ENCODE peak calls at places on chromosomes 2 and 18, in six cellular contexts. A is right lobe of liver; G is fibroblast of lung; E is stomach; N is effector memory CD4-positive, alpha-beta T cell; Q is astrocyte of the spinal cord. M is an unnamed sample.

GRCh38 chr2:223760838-223761502 is 76.4 kb downstream of the AP1S3 start:
- DNase-seq in A (peak), G (peak), E (peak), N (peak), Q (peak), M (peak)

GRCh38 chr18:10169064-10169562 is 255.3 kb downstream of the VAPA start:
- DNase-seq in A (no peak), G (peak), E (peak), N (no peak), Q (peak), M (no peak)

GRCh38 chr2:240960309-240960962 is 38.0 kb upstream of the SNED1 start:
- DNase-seq in A (peak), G (peak), E (peak), N (no peak), Q (peak), M (no peak)

GRCh38 chr18:37261246-37261927 is 304.2 kb downstream of the CELF4 start:
- DNase-seq in A (no peak), G (no peak), E (no peak), N (no peak), Q (no peak), M (no peak)

GRCh38 chr18:26545737-26546136 is 2.6 kb downstream of the KCTD1 start:
- DNase-seq in A (no peak), G (no peak), E (no peak), N (no peak), Q (no peak), M (no peak)

GRCh38 chr2:72979896-72980295 is 62.6 kb downstream of the EMX1 start:
- DNase-seq in A (no peak), G (no peak), E (no peak), N (no peak), Q (no peak), M (no peak)

GRCh38 chr2:203892207-203892606 is 24.6 kb downstream of the CTLA4 start:
- DNase-seq in A (no peak), G (no peak), E (no peak), N (no peak), Q (no peak), M (no peak)

GRCh38 chr2:142750858-142751257 is 126.6 kb upstream of the KYNU start:
- DNase-seq in A (no peak), G (no peak), E (no peak), N (no peak), Q (no peak), M (no peak)

GRCh38 chr2:140286377-140286776 is 1506.2 kb upstream of the NXPH2 start:
- DNase-seq in A (no peak), G (no peak), E (no peak), N (no peak), Q (no peak), M (no peak)

GRCh38 chr2:222915092-222915957 is 54.5 kb downstream of the ACSL3 start:
- DNase-seq in A (no peak), G (peak), E (no peak), N (no peak), Q (peak), M (no peak)

GRCh38 chr18:68104036-68104435 is 587.5 kb upstream of the DSEL start:
- DNase-seq in A (no peak), G (no peak), E (no peak), N (no peak), Q (peak), M (no peak)

GRCh38 chr2:8620611-8621382 is 61.1 kb upstream of the ID2 start:
- DNase-seq in A (no peak), G (peak), E (no peak), N (no peak), Q (no peak), M (no peak)

GRCh38 chr2:110866036-110866435 is 133.7 kb downstream of the ACOXL start:
- DNase-seq in A (no peak), G (no peak), E (no peak), N (no peak), Q (no peak), M (no peak)
- H3K4me3 ChIP-seq in A (no peak), G (no peak), E (no peak), N (no peak), Q (no peak), M (no peak)

GRCh38 chr2:62293490-62294212 is 97.7 kb downstream of the B3GNT2 start:
- DNase-seq in A (peak), G (peak), E (peak), N (no peak), Q (peak), M (no peak)
- H3K4me3 ChIP-seq in A (no peak), G (no peak), E (no peak), N (no peak), Q (no peak), M (no peak)

GRCh38 chr18:13605901-13606300 is 120.5 kb downstream of the FAM210A start:
- DNase-seq in A (no peak), G (no peak), E (no peak), N (no peak), Q (no peak), M (no peak)
- H3K4me3 ChIP-seq in A (no peak), G (no peak), E (no peak), N (no peak), Q (no peak), M (no peak)

GRCh38 chr2:151357359-151357758 is at the start of gene TNFAIP6:
- DNase-seq in A (no peak), G (peak), E (no peak), N (no peak), Q (peak), M (no peak)
- H3K4me3 ChIP-seq in A (no peak), G (peak), E (no peak), N (no peak), Q (no peak), M (no peak)

DNA sequence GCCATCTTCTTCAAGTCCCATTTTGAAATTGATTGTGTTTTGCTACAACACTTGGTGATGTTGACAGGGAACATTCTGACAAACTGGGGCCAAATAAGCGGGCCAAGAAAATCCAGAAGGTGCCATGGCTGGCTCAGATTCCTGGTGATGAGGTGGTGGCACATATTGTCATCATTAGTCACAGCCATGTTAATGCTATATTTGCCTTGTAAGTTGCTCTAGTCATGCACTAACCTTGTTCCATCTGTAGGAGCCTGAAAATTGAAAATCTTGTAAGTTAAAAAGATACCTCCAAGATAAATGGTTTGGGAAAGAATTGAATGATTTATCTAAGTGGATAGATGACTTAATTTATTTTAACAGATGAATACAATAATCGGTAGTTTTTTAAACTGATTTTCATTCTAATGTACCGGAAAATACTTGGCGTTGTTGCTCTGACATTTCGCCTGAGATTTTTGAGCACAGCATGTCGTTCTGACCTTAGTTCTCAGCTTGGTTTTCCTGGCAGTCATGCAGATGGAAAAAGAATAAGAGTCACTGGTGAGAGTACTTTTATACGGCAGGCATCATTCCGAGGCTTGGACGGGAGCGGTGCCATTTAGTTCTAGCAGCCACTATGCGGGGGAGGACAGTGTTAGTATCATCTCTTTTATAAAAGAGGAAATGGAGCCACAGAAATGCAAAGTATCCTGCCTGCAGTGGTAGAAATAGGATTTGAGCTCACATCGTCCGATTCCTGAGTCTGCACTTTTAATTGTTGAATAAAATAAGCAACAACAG is 133.9 kb downstream of the ZNF532 start:
- DNase-seq in A (no peak), G (peak), E (no peak), N (no peak), Q (peak), M (no peak)
- H3K4me3 ChIP-seq in A (no peak), G (peak), E (no peak), N (no peak), Q (no peak), M (no peak)

DNA sequence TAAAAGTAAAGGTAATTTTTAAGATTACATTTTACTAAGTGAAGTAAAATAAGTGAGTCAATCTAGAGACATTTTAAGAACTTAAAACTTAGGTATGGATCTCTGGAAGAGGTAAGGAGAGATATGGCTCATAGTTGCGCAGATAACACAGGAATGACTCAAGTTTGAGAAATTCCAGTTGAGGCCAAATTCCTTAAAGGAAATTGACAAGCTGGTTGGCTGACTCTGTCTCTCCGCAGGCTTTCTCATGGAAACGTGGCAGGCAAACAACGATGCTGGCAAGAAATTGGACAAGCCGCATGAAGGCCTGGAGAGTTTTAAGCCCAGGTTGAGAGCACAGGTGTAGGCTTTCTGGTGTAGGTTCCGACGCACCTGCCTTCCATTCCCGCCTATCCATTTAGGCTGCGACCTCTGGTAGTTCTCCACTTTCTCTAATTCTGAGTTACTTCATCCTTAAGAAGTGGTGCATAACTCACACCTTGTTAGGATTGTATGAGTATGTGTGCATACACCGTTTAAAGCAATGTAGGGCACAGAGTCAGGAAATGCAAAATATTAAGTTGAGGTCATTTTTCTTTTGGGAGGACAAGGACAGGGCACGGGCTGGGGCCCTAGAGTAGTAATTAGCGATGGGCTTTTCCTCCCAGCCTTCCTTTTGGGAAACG is 589 bp upstream of the DAW1 start:
- DNase-seq in A (no peak), G (peak), E (no peak), N (no peak), Q (peak), M (no peak)
- H3K4me3 ChIP-seq in A (no peak), G (peak), E (peak), N (peak), Q (peak), M (no peak)

GRCh38 chr2:217101972-217102371 is 242.1 kb upstream of the TNP1 start:
- DNase-seq in A (no peak), G (no peak), E (no peak), N (no peak), Q (no peak), M (peak)
- H3K4me3 ChIP-seq in A (no peak), G (no peak), E (no peak), N (no peak), Q (no peak), M (no peak)

GRCh38 chr2:17813015-17813741 is 3.1 kb upstream of the MSGN1 start:
- DNase-seq in A (no peak), G (no peak), E (no peak), N (no peak), Q (peak), M (no peak)
- H3K4me3 ChIP-seq in A (no peak), G (no peak), E (no peak), N (no peak), Q (no peak), M (no peak)

DNA sequence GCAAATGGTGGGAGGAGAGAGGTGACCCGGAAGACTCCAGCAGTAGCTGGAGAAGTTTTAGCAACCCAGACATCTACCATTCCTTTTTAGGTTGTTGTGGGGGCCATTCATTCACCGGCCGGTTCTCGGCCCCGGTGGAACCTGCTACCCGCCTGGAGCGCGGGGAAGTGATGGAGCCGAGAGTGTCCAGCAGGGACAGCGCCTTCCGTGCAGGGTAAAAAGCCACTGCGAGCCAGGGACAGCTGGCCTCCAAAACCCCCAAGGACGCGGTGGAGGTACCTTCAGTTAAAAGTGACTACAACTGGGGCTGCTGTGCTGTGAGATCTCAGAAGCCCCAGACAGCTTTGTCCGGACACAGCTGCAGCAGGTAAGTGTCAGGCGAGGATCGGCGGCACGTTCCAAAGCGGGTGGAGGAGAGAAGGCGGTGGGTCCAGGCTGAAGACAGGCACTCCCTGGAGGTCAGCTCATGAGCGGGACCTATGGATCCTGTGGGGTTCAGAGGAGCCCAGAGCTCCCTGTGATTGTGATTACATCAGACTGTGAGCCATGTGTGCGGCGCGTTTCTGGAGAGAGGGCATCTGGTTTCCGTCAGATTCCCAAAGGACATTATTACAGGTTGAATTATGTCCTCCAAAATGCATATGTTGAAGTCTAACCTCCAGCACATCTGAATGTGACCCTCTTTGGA is 276.5 kb downstream of the EIPR1 start:
- DNase-seq in A (no peak), G (no peak), E (no peak), N (no peak), Q (no peak), M (no peak)
- H3K4me3 ChIP-seq in A (no peak), G (no peak), E (no peak), N (no peak), Q (no peak), M (no peak)

GRCh38 chr2:152395132-152396024 is 60.4 kb downstream of the FMNL2 start:
- DNase-seq in A (no peak), G (no peak), E (no peak), N (no peak), Q (peak), M (no peak)
- H3K4me3 ChIP-seq in A (no peak), G (peak), E (peak), N (no peak), Q (peak), M (no peak)